ENCODE peak calls at places on chromosomes 11 and 22, in seven cellular contexts. G, S, C, M, W, E and X are unnamed samples.

GRCh38 chr11:36235750-36236149 is 53.5 kb downstream of the COMMD9 start:
- DNase-seq in G (no peak), S (no peak), C (no peak), M (no peak), W (no peak), E (peak; percentile 70), X (peak; percentile 53)

GRCh38 chr11:116164843-116165242 is 607.9 kb downstream of the BUD13 start:
- DNase-seq in G (no peak), S (no peak), C (no peak), M (no peak), W (no peak), E (no peak), X (no peak)

GRCh38 chr11:109865558-109866186 is 227.5 kb upstream of the ZC3H12C start:
- DNase-seq in G (peak; percentile 15), S (peak; percentile 21), C (no peak), M (no peak), W (peak; percentile 21), E (no peak), X (no peak)

GRCh38 chr11:17463795-17464194 is 12.8 kb downstream of the ABCC8 start:
- DNase-seq in G (no peak), S (no peak), C (no peak), M (no peak), W (no peak), E (peak; percentile 24), X (no peak)

GRCh38 chr11:68413591-68413999 is 47.0 kb upstream of the PPP6R3 start:
- DNase-seq in G (no peak), S (no peak), C (no peak), M (no peak), W (no peak), E (no peak), X (no peak)

GRCh38 chr11:34449013-34449412 is 10.3 kb downstream of the CAT start:
- DNase-seq in G (no peak), S (no peak), C (no peak), M (no peak), W (no peak), E (no peak), X (peak; percentile 79)

GRCh38 chr11:126282742-126283591 is at the start of gene TIRAP:
- DNase-seq in G (peak; percentile 74), S (peak; percentile 73), C (peak; percentile 73), M (peak; percentile 82), W (peak; percentile 77), E (peak; percentile 82), X (peak; percentile 46)

GRCh38 chr11:67365756-67366384 is 7.5 kb downstream of the CLCF1 start:
- DNase-seq in G (no peak), S (no peak), C (no peak), M (no peak), W (peak; percentile 80), E (peak; percentile 2), X (no peak)

GRCh38 chr11:120740424-120740823 is 228.9 kb downstream of the GRIK4 start:
- DNase-seq in G (no peak), S (no peak), C (no peak), M (no peak), W (no peak), E (no peak), X (no peak)

GRCh38 chr11:134401825-134402809 is 9.9 kb downstream of the B3GAT1 start:
- DNase-seq in G (no peak), S (no peak), C (peak; percentile 74), M (no peak), W (no peak), E (no peak), X (no peak)

GRCh38 chr11:71423181-71423790 is 24.9 kb downstream of the DHCR7 start:
- DNase-seq in G (no peak), S (no peak), C (no peak), M (no peak), W (no peak), E (no peak), X (no peak)

DNA sequence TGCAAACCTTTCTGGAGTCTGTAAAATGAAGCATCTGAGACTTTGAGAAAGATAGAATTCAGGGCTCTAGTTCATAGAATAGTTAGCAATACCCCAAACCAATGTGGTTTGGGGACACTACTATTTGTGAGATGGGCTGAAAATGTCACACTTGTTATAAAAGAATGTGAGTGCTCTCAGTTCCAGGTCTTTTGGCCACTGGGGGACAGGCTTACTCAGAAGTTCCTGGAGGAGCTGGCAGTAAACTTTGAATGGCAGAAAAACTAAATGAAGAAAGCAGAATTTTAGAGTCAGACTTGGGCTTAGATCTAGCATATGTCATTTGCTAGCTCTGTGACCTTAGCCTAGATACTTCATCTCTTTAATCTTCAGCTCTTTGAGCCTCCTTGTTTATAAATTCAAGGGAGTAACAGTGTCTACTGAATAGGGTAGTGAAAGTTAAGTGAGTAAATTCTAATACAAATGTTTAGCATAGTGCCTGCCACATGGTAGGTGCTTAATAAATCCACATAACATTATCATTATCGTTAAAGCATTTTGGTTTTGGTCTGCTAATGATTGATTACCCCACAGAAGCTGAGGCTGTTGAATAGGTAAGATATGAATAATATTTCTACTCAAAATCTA is 3.7 kb downstream of the LYVE1 start:
- DNase-seq in G (no peak), S (no peak), C (no peak), M (no peak), W (no peak), E (peak; percentile 67), X (peak; percentile 56)
- TF ChIP-seq CTCF in G (no peak), S (peak; percentile 32), C (no peak), M (no peak), W (no peak), E (peak; percentile 32), X (peak; percentile 64)

GRCh38 chr11:90392692-90393091 is 169.8 kb upstream of the CHORDC1 start:
- DNase-seq in G (no peak), S (peak; percentile 13), C (no peak), M (no peak), W (no peak), E (no peak), X (no peak)
- H3K4me3 ChIP-seq in G (no peak overlapping the region), S (no peak overlapping the region), C (no peak overlapping the region), M (no peak overlapping the region), W (no peak overlapping the region), E (no peak overlapping the region), X (no peak overlapping the region)

GRCh38 chr11:45355706-45356041 is 69.5 kb upstream of the SYT13 start:
- DNase-seq in G (no peak), S (no peak), C (peak; percentile 15), M (no peak), W (no peak), E (no peak), X (no peak)

DNA sequence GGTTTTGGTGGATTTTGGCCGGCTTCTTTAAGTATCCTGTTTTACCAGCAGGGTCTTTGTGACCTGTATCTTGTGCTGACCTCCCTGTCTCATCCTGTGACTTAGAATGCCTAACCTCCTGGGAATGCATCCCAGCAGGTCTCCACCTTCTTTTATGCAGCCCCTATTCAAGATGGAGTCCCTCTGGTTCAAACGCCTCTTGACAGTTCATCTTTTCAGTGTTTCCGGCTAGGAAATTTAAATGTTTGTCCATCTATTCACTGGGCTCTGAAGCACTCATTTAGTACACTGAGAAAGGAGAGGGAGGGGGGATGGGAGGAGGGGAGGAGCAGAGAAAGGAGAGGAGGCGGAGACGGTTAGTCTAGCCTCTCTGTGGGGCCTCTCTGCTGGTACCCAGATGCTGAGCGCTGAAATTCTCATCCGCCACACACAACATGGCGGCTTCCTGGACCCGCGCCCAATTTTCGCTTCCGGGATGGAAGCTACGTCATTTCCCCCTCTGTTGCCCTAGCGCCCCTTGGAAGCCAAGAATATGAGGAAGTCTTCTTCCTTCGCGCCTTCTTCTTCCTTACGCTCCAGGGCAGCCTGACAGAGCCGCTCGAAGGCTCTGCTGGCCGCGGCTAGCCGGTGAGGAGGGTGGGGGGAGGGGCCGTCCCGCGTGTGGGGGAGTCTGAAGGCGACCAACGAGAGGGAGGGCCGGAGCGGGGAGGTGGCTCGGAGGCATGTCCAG is 69.0 kb upstream of the SYT13 start:
- DNase-seq in G (peak; percentile 89), S (peak; percentile 93), C (peak; percentile 77), M (peak; percentile 95), W (peak; percentile 86), E (peak; percentile 75), X (peak; percentile 59)
- TF ChIP-seq CTCF in G (no peak), S (no peak), C (no peak), M (no peak), W (no peak), E (no peak), X (no peak)

GRCh38 chr22:46087336-46087690 is 63.0 kb upstream of the PPARA start:
- DNase-seq in G (no peak), S (no peak), C (no peak), M (no peak), W (no peak), E (no peak), X (no peak)
- H3K4me3 ChIP-seq in G (no peak overlapping the region), S (no peak overlapping the region), C (peak overlapping the region; percentile 23), M (no peak overlapping the region), W (no peak overlapping the region), E (peak overlapping the region; percentile 68), X (no peak overlapping the region)

GRCh38 chr11:30131535-30131934 is 99.3 kb upstream of the FSHB start:
- DNase-seq in G (no peak), S (no peak), C (no peak), M (no peak), W (no peak), E (no peak), X (peak; percentile 6)

GRCh38 chr11:30125461-30125860 is 105.4 kb upstream of the FSHB start:
- DNase-seq in G (no peak), S (no peak), C (no peak), M (no peak), W (no peak), E (no peak), X (no peak)

GRCh38 chr11:30133308-30133707 is 97.5 kb upstream of the FSHB start:
- DNase-seq in G (peak; percentile 4), S (no peak), C (no peak), M (no peak), W (no peak), E (no peak), X (no peak)

GRCh38 chr11:30128269-30128932 is 102.4 kb upstream of the FSHB start:
- DNase-seq in G (peak; percentile 9), S (peak; percentile 68), C (no peak), M (no peak), W (no peak), E (peak; percentile 5), X (peak; percentile 65)
- TF ChIP-seq CTCF in G (no peak), S (peak; percentile 89), C (no peak), M (no peak), W (peak; percentile 41), E (peak; percentile 36), X (peak; percentile 65)

GRCh38 chr11:112017538-112017937 is 7.7 kb upstream of the DLAT start:
- DNase-seq in G (no peak), S (no peak), C (no peak), M (no peak), W (no peak), E (peak; percentile 69), X (peak; percentile 29)
- H3K4me3 ChIP-seq in G (no peak overlapping the region), S (no peak overlapping the region), C (no peak overlapping the region), M (no peak overlapping the region), W (no peak overlapping the region), E (no peak overlapping the region), X (no peak overlapping the region)

DNA sequence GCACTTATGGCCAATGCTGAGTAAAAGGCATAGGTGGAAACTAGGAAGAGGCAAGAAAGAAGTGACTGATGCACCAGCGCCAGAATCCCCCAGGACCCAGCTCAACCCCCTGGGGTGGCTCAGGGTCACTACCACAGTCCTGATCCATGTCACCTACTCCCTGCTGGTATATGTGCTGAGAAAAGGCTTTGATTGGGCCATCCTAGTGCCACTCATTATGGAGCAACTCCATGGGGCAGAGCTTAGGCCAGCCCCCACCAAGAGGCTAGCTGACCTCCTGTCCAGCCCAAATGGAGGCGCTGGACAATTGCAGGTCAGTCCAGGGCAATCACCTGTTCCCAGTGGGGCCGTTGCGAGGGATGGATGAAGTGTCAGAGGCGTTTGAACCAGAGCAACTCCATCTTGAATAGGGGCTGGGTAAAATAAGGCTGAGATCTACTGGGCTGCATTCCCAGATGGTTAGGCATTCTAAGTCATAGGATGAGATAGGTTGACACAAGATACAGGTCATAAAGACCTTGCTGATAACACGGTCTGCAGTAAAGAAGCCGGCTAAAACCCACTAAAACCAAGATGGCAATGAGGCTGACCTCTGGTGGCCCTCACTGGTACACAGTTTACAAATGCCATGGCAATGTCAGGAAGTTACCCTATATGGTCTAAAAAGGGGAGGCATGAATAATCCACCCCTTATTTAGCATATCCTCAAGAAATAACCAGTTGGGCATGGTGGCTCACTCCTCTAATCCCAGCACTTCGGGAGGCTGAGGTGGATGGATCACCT is 20.6 kb upstream of the DAGLA start:
- DNase-seq in G (no peak), S (peak; percentile 48), C (no peak), M (no peak), W (no peak), E (no peak), X (no peak)
- TF ChIP-seq CTCF in G (no peak), S (peak; percentile 63), C (no peak), M (no peak), W (no peak), E (no peak), X (no peak)